ENCODE peak calls at places on chromosomes 1 and 21, in five cellular contexts. G is K562, Z is vagina, O is stomach, T is endothelial cell of umbilical vein. A is an unnamed sample.

GRCh38 chr1:232183266-232183800 is 446.6 kb downstream of the SIPA1L2 start:
- DNase-seq in G (no peak), O (no peak), T (no peak), Z (peak; percentile 60), A (no peak)

GRCh38 chr1:111364690-111365089 is 62.8 kb downstream of the OVGP1 start:
- DNase-seq in T (peak; percentile 12), O (no peak), G (no peak), Z (no peak), A (no peak)

GRCh38 chr21:15667010-15667409 is 62.8 kb upstream of the USP25 start:
- DNase-seq in G (no peak), T (no peak), O (no peak), Z (no peak), A (no peak)

GRCh38 chr1:18575620-18576019 is 55.0 kb upstream of the PAX7 start:
- DNase-seq in T (peak; percentile 18), G (peak; percentile 78), O (peak; percentile 80), Z (no peak), A (no peak)

GRCh38 chr1:203361843-203362524 is 11.1 kb upstream of the FMOD start:
- DNase-seq in G (no peak), T (no peak), Z (no peak), O (no peak), A (no peak)

GRCh38 chr1:89942825-89943658 is 51.9 kb upstream of the ZNF326 start:
- DNase-seq in T (no peak), Z (peak; percentile 64), O (no peak), G (no peak), A (no peak)

GRCh38 chr1:247638781-247639180 is 33.4 kb downstream of the OR2G3 start:
- DNase-seq in Z (no peak), G (no peak), T (no peak), O (no peak), A (no peak)

GRCh38 chr1:86169625-86170024 is 13.1 kb upstream of the COL24A1 start:
- DNase-seq in G (no peak), T (no peak), O (no peak), Z (no peak), A (no peak)

GRCh38 chr1:938088-938683 is 14.5 kb downstream of the SAMD11 start:
- DNase-seq in Z (no peak), T (no peak), O (peak; percentile 82), G (peak; percentile 61), A (no peak)

GRCh38 chr1:224615861-224616760 is at the start of gene CNIH3:
- DNase-seq in T (no peak), Z (no peak), O (peak; percentile 53), G (no peak), A (no peak)

GRCh38 chr1:157419845-157420542 is 132.3 kb downstream of the FCRL5 start:
- DNase-seq in T (no peak), O (no peak), Z (no peak), G (peak; percentile 14), A (no peak)

GRCh38 chr1:168084396-168085231 is 52.1 kb downstream of the GPR161 start:
- DNase-seq in G (peak; percentile 81), T (peak; percentile 46), Z (peak; percentile 85), O (peak; percentile 49), A (no peak)

GRCh38 chr1:113887776-113888175 is 395 bp upstream of the BCL2L15 start:
- DNase-seq in Z (no peak), G (no peak), O (no peak), T (no peak), A (no peak)

GRCh38 chr1:6627841-6628545 is 3.3 kb downstream of the THAP3 start:
- DNase-seq in Z (no peak), G (no peak), T (no peak), O (no peak), A (no peak)

GRCh38 chr1:226248091-226248490 is 24.6 kb downstream of the MIXL1 start:
- DNase-seq in G (no peak), Z (no peak), O (no peak), T (no peak), A (no peak)

GRCh38 chr1:116433283-116434257 is 60.5 kb downstream of the ATP1A1 start:
- DNase-seq in T (no peak), O (peak; percentile 69), G (peak; percentile 66), Z (no peak), A (no peak)

GRCh38 chr21:42164064-42164789 is 54.7 kb upstream of the ABCG1 start:
- DNase-seq in G (peak; percentile 53), Z (peak; percentile 86), T (peak; percentile 53), O (peak; percentile 83), A (no peak)

GRCh38 chr21:39096754-39097153 is 86.5 kb downstream of the PSMG1 start:
- DNase-seq in Z (no peak), O (no peak), T (no peak), G (no peak), A (no peak)

GRCh38 chr1:95660736-95661135 is 426.7 kb downstream of the RWDD3 start:
- DNase-seq in O (no peak), T (no peak), Z (no peak), G (no peak), A (no peak)

GRCh38 chr1:81760487-81761097 is 40.1 kb upstream of the ADGRL2 start:
- DNase-seq in O (no peak), Z (no peak), G (no peak), T (peak; percentile 62), A (no peak)

GRCh38 chr1:151492120-151492519 is 19.1 kb upstream of the CGN start:
- DNase-seq in O (no peak), T (no peak), Z (no peak), G (peak; percentile 17), A (no peak)

GRCh38 chr21:17585875-17586450 is 26.7 kb downstream of the BTG3 start:
- DNase-seq in Z (no peak), G (peak; percentile 58), O (no peak), T (peak; percentile 56), A (no peak)

GRCh38 chr1:53592521-53592982 is 133.4 kb downstream of the DMRTB1 start:
- DNase-seq in G (no peak), O (peak; percentile 75), Z (no peak), T (no peak), A (no peak)

GRCh38 chr1:64953241-64953640 is 13.1 kb downstream of the JAK1 start:
- DNase-seq in O (no peak), G (no peak), T (no peak), Z (no peak), A (no peak)

GRCh38 chr1:69513621-69514020 is 54.1 kb upstream of the LRRC7 start:
- DNase-seq in G (no peak), O (no peak), T (no peak), Z (no peak), A (no peak)

GRCh38 chr1:96538001-96538649 is 183.5 kb upstream of the PTBP2 start:
- DNase-seq in Z (no peak), O (no peak), G (no peak), T (peak; percentile 3), A (no peak)

GRCh38 chr1:90786709-90787108 is 69.6 kb upstream of the BARHL2 start:
- DNase-seq in T (no peak), G (no peak), Z (no peak), O (no peak), A (no peak)

GRCh38 chr21:32393677-32394001 is 827 bp upstream of the URB1 start:
- DNase-seq in O (no peak), G (no peak), T (no peak), Z (no peak), A (no peak)

GRCh38 chr1:206513312-206514111 is 6.2 kb downstream of the RASSF5 start:
- DNase-seq in O (no peak), Z (peak; percentile 93), G (no peak), T (no peak), A (no peak)

GRCh38 chr1:35656148-35656862 is 15.0 kb upstream of the PSMB2 start:
- DNase-seq in G (no peak), T (no peak), Z (no peak), O (no peak), A (no peak)

GRCh38 chr1:11169202-11169601 is 20.0 kb upstream of the ANGPTL7 start:
- DNase-seq in G (no peak), O (no peak), Z (no peak), T (no peak), A (no peak)

GRCh38 chr21:28311776-28312175 is 680.9 kb downstream of the LTN1 start:
- DNase-seq in T (peak; percentile 42), O (no peak), Z (no peak), G (no peak), A (no peak)

GRCh38 chr21:28309596-28309995 is 683.1 kb downstream of the LTN1 start:
- DNase-seq in Z (no peak), T (no peak), G (no peak), O (no peak), A (no peak)

GRCh38 chr21:28310711-28311110 is 682.0 kb downstream of the LTN1 start:
- DNase-seq in G (no peak), T (no peak), Z (no peak), O (no peak), A (no peak)

DNA sequence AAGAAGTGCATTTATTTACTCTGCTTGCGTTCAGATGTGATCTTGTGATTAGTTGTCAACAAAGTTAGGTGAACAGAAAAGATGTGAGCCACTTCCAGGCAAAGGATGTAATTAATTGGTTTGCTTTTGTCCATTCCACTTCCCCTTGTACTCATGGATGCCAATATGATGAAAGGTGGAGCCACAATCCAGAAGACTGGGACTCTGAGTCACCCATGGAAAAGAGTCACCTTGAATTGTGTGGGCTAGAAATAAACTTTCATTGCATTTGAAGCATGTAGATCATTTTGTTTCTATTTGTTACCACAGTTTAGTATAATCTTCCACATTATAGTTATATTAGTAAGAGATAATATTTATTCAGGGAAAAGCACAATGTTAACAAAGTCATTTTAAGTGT is 684.2 kb downstream of the LTN1 start:
- DNase-seq in Z (no peak), O (no peak), G (no peak), T (no peak), A (no peak)
- TF ChIP-seq POLR2A in Z (no peak), O (no peak), G (no peak), T (no peak), A (no peak)

GRCh38 chr21:43871487-43871886 is 6.5 kb downstream of the AGPAT3 start:
- DNase-seq in O (no peak), G (no peak), Z (no peak), T (no peak), A (no peak)
- TF ChIP-seq POLR2AphosphoS5 in O (no peak), G (no peak), Z (no peak), T (no peak), A (no peak)

GRCh38 chr1:2278591-2279209 is 50.6 kb downstream of the SKI start:
- DNase-seq in O (no peak), G (no peak), T (no peak), Z (no peak), A (no peak)
- H3K4me3 ChIP-seq in O (no peak overlapping the region), G (no peak overlapping the region), T (no peak overlapping the region), Z (peak overlapping the region; percentile 19), A (no peak overlapping the region)

DNA sequence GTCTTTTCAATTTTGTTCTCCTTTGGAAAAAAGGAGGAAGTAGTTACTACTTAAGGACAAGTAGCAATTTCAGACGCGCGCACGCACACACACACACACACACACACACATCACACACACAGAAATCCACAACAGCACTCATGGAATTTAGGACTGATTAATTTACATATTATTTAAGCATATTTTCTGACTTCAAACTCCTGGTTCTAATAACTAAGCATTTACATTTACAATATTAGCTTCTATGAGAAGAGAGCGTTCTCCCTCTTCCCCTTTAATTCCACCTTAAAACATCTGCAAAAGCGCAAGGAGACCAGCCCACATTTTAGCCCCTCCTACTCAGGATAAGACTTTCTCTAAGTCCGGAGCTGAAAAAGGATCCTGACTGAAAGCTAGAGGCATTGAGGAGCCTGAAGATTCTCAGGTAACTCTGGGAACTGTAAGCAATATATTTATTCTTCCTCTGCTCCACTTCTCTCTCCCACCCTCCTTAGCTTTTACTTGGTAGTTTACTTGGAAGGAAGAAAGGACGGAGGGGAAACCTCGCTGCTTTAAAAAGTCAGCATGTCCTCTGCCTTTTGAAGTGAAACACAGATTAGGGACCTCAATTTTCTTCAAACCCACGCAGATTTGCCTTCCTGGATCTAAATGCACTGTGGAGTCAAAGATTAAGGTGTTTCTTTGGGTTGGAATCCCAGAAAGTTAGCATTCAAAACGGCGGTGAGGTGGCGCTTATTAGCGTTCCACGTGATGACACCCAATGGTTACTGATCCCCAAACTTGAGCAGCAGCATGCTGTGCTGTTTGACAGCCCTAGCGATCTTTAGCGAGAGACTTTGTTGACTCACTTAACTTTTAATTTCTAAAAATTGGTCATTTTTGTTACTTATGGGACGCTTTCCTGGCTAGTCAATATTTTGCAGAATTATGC is at the start of gene PLA2G4A:
- DNase-seq in G (peak; percentile 2), Z (no peak), T (peak; percentile 87), O (peak; percentile 38), A (no peak)
- TF ChIP-seq POLR2A in G (no peak), Z (no peak), T (no peak), O (no peak), A (no peak)

A was measured in suprapubic skin.